ENCODE peak calls at places on chromosomes 5 and 9, in six cellular contexts. One of them, this sample, is unnamed.

GRCh38 chr5:91864902-91865420 is 481.8 kb upstream of the ARRDC3 start:
- DNase-seq in nephron progenitor cell: no peak
- DNase-seq in stimulated activated CD8-positive, alpha-beta memory T cell treated with anti-CD3 and anti-CD28 coated beads, Interleukin-7, amount 100 ng/mL, for 1 hour: no peak
- DNase-seq in renal cortical epithelial cell: no peak
- DNase-seq in B cell: no peak
- DNase-seq in activated CD8-positive, alpha-beta T cell treated with anti-CD3 and anti-CD28 coated beads, Interleukin-2, amount 10 ng/mL, durations not matched to agents 7 days and 5 days: no peak
- DNase-seq in this sample: no peak

GRCh38 chr9:1871486-1872181 is 143.5 kb upstream of the SMARCA2 start:
- DNase-seq in nephron progenitor cell: no peak
- DNase-seq in stimulated activated CD8-positive, alpha-beta memory T cell treated with anti-CD3 and anti-CD28 coated beads, Interleukin-7, amount 100 ng/mL, for 1 hour: no peak
- DNase-seq in renal cortical epithelial cell: peak; percentile 2
- DNase-seq in activated CD8-positive, alpha-beta T cell treated with anti-CD3 and anti-CD28 coated beads, Interleukin-2, amount 10 ng/mL, durations not matched to agents 7 days and 5 days: no peak
- DNase-seq in B cell: no peak
- DNase-seq in this sample: no peak

GRCh38 chr5:92795633-92796032 is 785.4 kb downstream of the NR2F1-AS1 start:
- DNase-seq in B cell: no peak
- DNase-seq in activated CD8-positive, alpha-beta T cell treated with anti-CD3 and anti-CD28 coated beads, Interleukin-2, amount 10 ng/mL, durations not matched to agents 7 days and 5 days: no peak
- DNase-seq in stimulated activated CD8-positive, alpha-beta memory T cell treated with anti-CD3 and anti-CD28 coated beads, Interleukin-7, amount 100 ng/mL, for 1 hour: no peak
- DNase-seq in renal cortical epithelial cell: no peak
- DNase-seq in nephron progenitor cell: no peak
- DNase-seq in this sample: no peak

GRCh38 chr9:114029311-114030170 is 48.6 kb downstream of the AMBP start:
- DNase-seq in stimulated activated CD8-positive, alpha-beta memory T cell treated with anti-CD3 and anti-CD28 coated beads, Interleukin-7, amount 100 ng/mL, for 1 hour: no peak
- DNase-seq in B cell: no peak
- DNase-seq in activated CD8-positive, alpha-beta T cell treated with anti-CD3 and anti-CD28 coated beads, Interleukin-2, amount 10 ng/mL, durations not matched to agents 7 days and 5 days: peak; percentile 8
- DNase-seq in nephron progenitor cell: no peak
- DNase-seq in renal cortical epithelial cell: no peak
- DNase-seq in this sample: no peak

GRCh38 chr5:151617841-151618710 is 26.9 kb upstream of the FAT2 start:
- DNase-seq in activated CD8-positive, alpha-beta T cell treated with anti-CD3 and anti-CD28 coated beads, Interleukin-2, amount 10 ng/mL, durations not matched to agents 7 days and 5 days: no peak
- DNase-seq in stimulated activated CD8-positive, alpha-beta memory T cell treated with anti-CD3 and anti-CD28 coated beads, Interleukin-7, amount 100 ng/mL, for 1 hour: no peak
- DNase-seq in renal cortical epithelial cell: peak; percentile 69
- DNase-seq in B cell: no peak
- DNase-seq in nephron progenitor cell: no peak
- DNase-seq in this sample: no peak

GRCh38 chr5:173010547-173011464 is 27.2 kb downstream of the ATP6V0E1 start:
- DNase-seq in activated CD8-positive, alpha-beta T cell treated with anti-CD3 and anti-CD28 coated beads, Interleukin-2, amount 10 ng/mL, durations not matched to agents 7 days and 5 days: no peak
- DNase-seq in renal cortical epithelial cell: peak; percentile 63
- DNase-seq in nephron progenitor cell: peak; percentile 30
- DNase-seq in B cell: no peak
- DNase-seq in stimulated activated CD8-positive, alpha-beta memory T cell treated with anti-CD3 and anti-CD28 coated beads, Interleukin-7, amount 100 ng/mL, for 1 hour: no peak
- DNase-seq in this sample: peak; percentile 33

GRCh38 chr9:121156263-121156731 is 45.4 kb downstream of the RAB14 start:
- DNase-seq in nephron progenitor cell: no peak
- DNase-seq in renal cortical epithelial cell: peak; percentile 66
- DNase-seq in activated CD8-positive, alpha-beta T cell treated with anti-CD3 and anti-CD28 coated beads, Interleukin-2, amount 10 ng/mL, durations not matched to agents 7 days and 5 days: peak; percentile 35
- DNase-seq in B cell: peak; percentile 18
- DNase-seq in stimulated activated CD8-positive, alpha-beta memory T cell treated with anti-CD3 and anti-CD28 coated beads, Interleukin-7, amount 100 ng/mL, for 1 hour: no peak
- DNase-seq in this sample: no peak

GRCh38 chr9:34484678-34485077 is 26.1 kb downstream of the DNAI1 start:
- DNase-seq in stimulated activated CD8-positive, alpha-beta memory T cell treated with anti-CD3 and anti-CD28 coated beads, Interleukin-7, amount 100 ng/mL, for 1 hour: no peak
- DNase-seq in activated CD8-positive, alpha-beta T cell treated with anti-CD3 and anti-CD28 coated beads, Interleukin-2, amount 10 ng/mL, durations not matched to agents 7 days and 5 days: no peak
- DNase-seq in B cell: no peak
- DNase-seq in nephron progenitor cell: no peak
- DNase-seq in renal cortical epithelial cell: no peak
- DNase-seq in this sample: no peak

GRCh38 chr5:6822556-6823343 is 109.5 kb downstream of the TENT4A start:
- DNase-seq in B cell: no peak
- DNase-seq in stimulated activated CD8-positive, alpha-beta memory T cell treated with anti-CD3 and anti-CD28 coated beads, Interleukin-7, amount 100 ng/mL, for 1 hour: no peak
- DNase-seq in renal cortical epithelial cell: no peak
- DNase-seq in activated CD8-positive, alpha-beta T cell treated with anti-CD3 and anti-CD28 coated beads, Interleukin-2, amount 10 ng/mL, durations not matched to agents 7 days and 5 days: peak; percentile 16
- DNase-seq in nephron progenitor cell: peak; percentile 27
- DNase-seq in this sample: no peak

GRCh38 chr5:76999451-76999850 is 30.8 kb upstream of the AGGF1 start:
- DNase-seq in stimulated activated CD8-positive, alpha-beta memory T cell treated with anti-CD3 and anti-CD28 coated beads, Interleukin-7, amount 100 ng/mL, for 1 hour: no peak
- DNase-seq in B cell: no peak
- DNase-seq in activated CD8-positive, alpha-beta T cell treated with anti-CD3 and anti-CD28 coated beads, Interleukin-2, amount 10 ng/mL, durations not matched to agents 7 days and 5 days: no peak
- DNase-seq in nephron progenitor cell: no peak
- DNase-seq in renal cortical epithelial cell: peak; percentile 34
- DNase-seq in this sample: no peak

GRCh38 chr5:122507581-122507980 is 195.5 kb downstream of the SNCAIP start:
- DNase-seq in activated CD8-positive, alpha-beta T cell treated with anti-CD3 and anti-CD28 coated beads, Interleukin-2, amount 10 ng/mL, durations not matched to agents 7 days and 5 days: no peak
- DNase-seq in B cell: no peak
- DNase-seq in nephron progenitor cell: no peak
- DNase-seq in renal cortical epithelial cell: no peak
- DNase-seq in stimulated activated CD8-positive, alpha-beta memory T cell treated with anti-CD3 and anti-CD28 coated beads, Interleukin-7, amount 100 ng/mL, for 1 hour: no peak
- DNase-seq in this sample: no peak

GRCh38 chr5:149201121-149201637 is 59.9 kb downstream of the ABLIM3 start:
- DNase-seq in B cell: no peak
- DNase-seq in stimulated activated CD8-positive, alpha-beta memory T cell treated with anti-CD3 and anti-CD28 coated beads, Interleukin-7, amount 100 ng/mL, for 1 hour: no peak
- DNase-seq in nephron progenitor cell: no peak
- DNase-seq in activated CD8-positive, alpha-beta T cell treated with anti-CD3 and anti-CD28 coated beads, Interleukin-2, amount 10 ng/mL, durations not matched to agents 7 days and 5 days: no peak
- DNase-seq in renal cortical epithelial cell: no peak
- DNase-seq in this sample: no peak

GRCh38 chr5:66877843-66878242 is 281.6 kb downstream of the MAST4 start:
- DNase-seq in stimulated activated CD8-positive, alpha-beta memory T cell treated with anti-CD3 and anti-CD28 coated beads, Interleukin-7, amount 100 ng/mL, for 1 hour: no peak
- DNase-seq in renal cortical epithelial cell: peak; percentile 68
- DNase-seq in nephron progenitor cell: no peak
- DNase-seq in activated CD8-positive, alpha-beta T cell treated with anti-CD3 and anti-CD28 coated beads, Interleukin-2, amount 10 ng/mL, durations not matched to agents 7 days and 5 days: no peak
- DNase-seq in B cell: no peak
- DNase-seq in this sample: no peak

GRCh38 chr9:134056483-134057310 is 11.1 kb downstream of the BRD3 start:
- DNase-seq in stimulated activated CD8-positive, alpha-beta memory T cell treated with anti-CD3 and anti-CD28 coated beads, Interleukin-7, amount 100 ng/mL, for 1 hour: no peak
- DNase-seq in nephron progenitor cell: no peak
- DNase-seq in activated CD8-positive, alpha-beta T cell treated with anti-CD3 and anti-CD28 coated beads, Interleukin-2, amount 10 ng/mL, durations not matched to agents 7 days and 5 days: no peak
- DNase-seq in renal cortical epithelial cell: no peak
- DNase-seq in B cell: no peak
- DNase-seq in this sample: no peak

GRCh38 chr5:180215738-180216630 is 7.0 kb upstream of the RASGEF1C start:
- DNase-seq in nephron progenitor cell: no peak
- DNase-seq in activated CD8-positive, alpha-beta T cell treated with anti-CD3 and anti-CD28 coated beads, Interleukin-2, amount 10 ng/mL, durations not matched to agents 7 days and 5 days: no peak
- DNase-seq in B cell: no peak
- DNase-seq in stimulated activated CD8-positive, alpha-beta memory T cell treated with anti-CD3 and anti-CD28 coated beads, Interleukin-7, amount 100 ng/mL, for 1 hour: no peak
- DNase-seq in renal cortical epithelial cell: no peak
- DNase-seq in this sample: no peak

GRCh38 chr5:109105631-109106267 is 304.0 kb downstream of the PJA2 start:
- DNase-seq in nephron progenitor cell: no peak
- DNase-seq in renal cortical epithelial cell: peak; percentile 80
- DNase-seq in stimulated activated CD8-positive, alpha-beta memory T cell treated with anti-CD3 and anti-CD28 coated beads, Interleukin-7, amount 100 ng/mL, for 1 hour: no peak
- DNase-seq in B cell: no peak
- DNase-seq in activated CD8-positive, alpha-beta T cell treated with anti-CD3 and anti-CD28 coated beads, Interleukin-2, amount 10 ng/mL, durations not matched to agents 7 days and 5 days: no peak
- DNase-seq in this sample: no peak

GRCh38 chr9:31034311-31034710 is 1350.1 kb upstream of the ACO1 start:
- DNase-seq in stimulated activated CD8-positive, alpha-beta memory T cell treated with anti-CD3 and anti-CD28 coated beads, Interleukin-7, amount 100 ng/mL, for 1 hour: no peak
- DNase-seq in B cell: no peak
- DNase-seq in activated CD8-positive, alpha-beta T cell treated with anti-CD3 and anti-CD28 coated beads, Interleukin-2, amount 10 ng/mL, durations not matched to agents 7 days and 5 days: no peak
- DNase-seq in renal cortical epithelial cell: no peak
- DNase-seq in nephron progenitor cell: no peak
- DNase-seq in this sample: no peak

GRCh38 chr5:130231786-130232185 is 327.5 kb downstream of the CHSY3 start:
- DNase-seq in stimulated activated CD8-positive, alpha-beta memory T cell treated with anti-CD3 and anti-CD28 coated beads, Interleukin-7, amount 100 ng/mL, for 1 hour: no peak
- DNase-seq in B cell: no peak
- DNase-seq in renal cortical epithelial cell: no peak
- DNase-seq in activated CD8-positive, alpha-beta T cell treated with anti-CD3 and anti-CD28 coated beads, Interleukin-2, amount 10 ng/mL, durations not matched to agents 7 days and 5 days: no peak
- DNase-seq in nephron progenitor cell: no peak
- DNase-seq in this sample: no peak

GRCh38 chr9:21970800-21971620 is 23.2 kb downstream of the CDKN2A start:
- DNase-seq in B cell: no peak
- DNase-seq in stimulated activated CD8-positive, alpha-beta memory T cell treated with anti-CD3 and anti-CD28 coated beads, Interleukin-7, amount 100 ng/mL, for 1 hour: no peak
- DNase-seq in activated CD8-positive, alpha-beta T cell treated with anti-CD3 and anti-CD28 coated beads, Interleukin-2, amount 10 ng/mL, durations not matched to agents 7 days and 5 days: peak; percentile 24
- DNase-seq in nephron progenitor cell: peak; percentile 30
- DNase-seq in renal cortical epithelial cell: no peak
- DNase-seq in this sample: no peak

GRCh38 chr9:89154651-89155336 is 23.8 kb downstream of the SHC3 start:
- DNase-seq in stimulated activated CD8-positive, alpha-beta memory T cell treated with anti-CD3 and anti-CD28 coated beads, Interleukin-7, amount 100 ng/mL, for 1 hour: no peak
- DNase-seq in renal cortical epithelial cell: peak; percentile 91
- DNase-seq in B cell: no peak
- DNase-seq in activated CD8-positive, alpha-beta T cell treated with anti-CD3 and anti-CD28 coated beads, Interleukin-2, amount 10 ng/mL, durations not matched to agents 7 days and 5 days: peak; percentile 30
- DNase-seq in nephron progenitor cell: no peak
- DNase-seq in this sample: no peak

GRCh38 chr5:62283856-62284255 is 22.1 kb upstream of the KIF2A start:
- DNase-seq in renal cortical epithelial cell: peak; percentile 87
- DNase-seq in stimulated activated CD8-positive, alpha-beta memory T cell treated with anti-CD3 and anti-CD28 coated beads, Interleukin-7, amount 100 ng/mL, for 1 hour: no peak
- DNase-seq in activated CD8-positive, alpha-beta T cell treated with anti-CD3 and anti-CD28 coated beads, Interleukin-2, amount 10 ng/mL, durations not matched to agents 7 days and 5 days: no peak
- DNase-seq in nephron progenitor cell: no peak
- DNase-seq in B cell: no peak
- DNase-seq in this sample: no peak

GRCh38 chr5:173020643-173021042 is 35.5 kb upstream of the CREBRF start:
- DNase-seq in B cell: no peak
- DNase-seq in renal cortical epithelial cell: no peak
- DNase-seq in activated CD8-positive, alpha-beta T cell treated with anti-CD3 and anti-CD28 coated beads, Interleukin-2, amount 10 ng/mL, durations not matched to agents 7 days and 5 days: no peak
- DNase-seq in stimulated activated CD8-positive, alpha-beta memory T cell treated with anti-CD3 and anti-CD28 coated beads, Interleukin-7, amount 100 ng/mL, for 1 hour: no peak
- DNase-seq in nephron progenitor cell: no peak
- DNase-seq in this sample: no peak

GRCh38 chr9:125428060-125428481 is 166.4 kb downstream of the GAPVD1 start:
- DNase-seq in nephron progenitor cell: no peak
- DNase-seq in B cell: peak; percentile 73
- DNase-seq in stimulated activated CD8-positive, alpha-beta memory T cell treated with anti-CD3 and anti-CD28 coated beads, Interleukin-7, amount 100 ng/mL, for 1 hour: no peak
- DNase-seq in renal cortical epithelial cell: no peak
- DNase-seq in activated CD8-positive, alpha-beta T cell treated with anti-CD3 and anti-CD28 coated beads, Interleukin-2, amount 10 ng/mL, durations not matched to agents 7 days and 5 days: peak; percentile 45
- DNase-seq in this sample: peak; percentile 85

GRCh38 chr5:52837068-52837467 is 49.4 kb downstream of the ITGA1 start:
- DNase-seq in B cell: no peak
- DNase-seq in renal cortical epithelial cell: peak; percentile 88
- DNase-seq in stimulated activated CD8-positive, alpha-beta memory T cell treated with anti-CD3 and anti-CD28 coated beads, Interleukin-7, amount 100 ng/mL, for 1 hour: no peak
- DNase-seq in activated CD8-positive, alpha-beta T cell treated with anti-CD3 and anti-CD28 coated beads, Interleukin-2, amount 10 ng/mL, durations not matched to agents 7 days and 5 days: no peak
- DNase-seq in nephron progenitor cell: no peak
- DNase-seq in this sample: no peak

GRCh38 chr9:81492710-81493447 is 196.5 kb downstream of the TLE1 start:
- DNase-seq in B cell: no peak
- DNase-seq in stimulated activated CD8-positive, alpha-beta memory T cell treated with anti-CD3 and anti-CD28 coated beads, Interleukin-7, amount 100 ng/mL, for 1 hour: no peak
- DNase-seq in activated CD8-positive, alpha-beta T cell treated with anti-CD3 and anti-CD28 coated beads, Interleukin-2, amount 10 ng/mL, durations not matched to agents 7 days and 5 days: no peak
- DNase-seq in renal cortical epithelial cell: peak; percentile 92
- DNase-seq in nephron progenitor cell: no peak
- DNase-seq in this sample: no peak

GRCh38 chr5:63555874-63556273 is 406.4 kb downstream of the HTR1A start:
- DNase-seq in activated CD8-positive, alpha-beta T cell treated with anti-CD3 and anti-CD28 coated beads, Interleukin-2, amount 10 ng/mL, durations not matched to agents 7 days and 5 days: no peak
- DNase-seq in stimulated activated CD8-positive, alpha-beta memory T cell treated with anti-CD3 and anti-CD28 coated beads, Interleukin-7, amount 100 ng/mL, for 1 hour: no peak
- DNase-seq in B cell: no peak
- DNase-seq in renal cortical epithelial cell: peak; percentile 2
- DNase-seq in nephron progenitor cell: no peak
- DNase-seq in this sample: no peak

GRCh38 chr9:76355886-76356285 is 38.3 kb downstream of the RFK start:
- DNase-seq in renal cortical epithelial cell: no peak
- DNase-seq in nephron progenitor cell: no peak
- DNase-seq in activated CD8-positive, alpha-beta T cell treated with anti-CD3 and anti-CD28 coated beads, Interleukin-2, amount 10 ng/mL, durations not matched to agents 7 days and 5 days: no peak
- DNase-seq in stimulated activated CD8-positive, alpha-beta memory T cell treated with anti-CD3 and anti-CD28 coated beads, Interleukin-7, amount 100 ng/mL, for 1 hour: no peak
- DNase-seq in B cell: no peak
- DNase-seq in this sample: no peak

GRCh38 chr9:117344892-117345660 is 69.8 kb downstream of the ASTN2 start:
- DNase-seq in nephron progenitor cell: no peak
- DNase-seq in B cell: no peak
- DNase-seq in stimulated activated CD8-positive, alpha-beta memory T cell treated with anti-CD3 and anti-CD28 coated beads, Interleukin-7, amount 100 ng/mL, for 1 hour: no peak
- DNase-seq in renal cortical epithelial cell: no peak
- DNase-seq in activated CD8-positive, alpha-beta T cell treated with anti-CD3 and anti-CD28 coated beads, Interleukin-2, amount 10 ng/mL, durations not matched to agents 7 days and 5 days: no peak
- DNase-seq in this sample: no peak

This sample was measured in K562.